ENCODE peak calls at places on chromosomes 3 and 15, in six cellular contexts. A, H, O, E, P and I are unnamed samples.

GRCh38 chr3:157027861-157028745 is 131.8 kb downstream of the CCNL1 start:
- DNase-seq in A (peak), H (no peak), O (no peak), E (no peak), P (no peak), I (no peak)

GRCh38 chr3:46184469-46184868 is 23.6 kb downstream of the CCR1 start:
- DNase-seq in A (no peak), H (no peak), O (no peak), E (no peak), P (no peak), I (no peak)

GRCh38 chr3:131221731-131222130 is 159.8 kb upstream of the NUDT16 start:
- DNase-seq in A (no peak), H (no peak), O (no peak), E (no peak), P (no peak), I (no peak)

GRCh38 chr15:67590191-67590590 is 47.7 kb downstream of the MAP2K5 start:
- DNase-seq in A (no peak), H (no peak), O (no peak), E (no peak), P (no peak), I (no peak)

GRCh38 chr3:39438880-39439279 is 28.6 kb upstream of the MOBP start:
- DNase-seq in A (no peak), H (no peak), O (no peak), E (no peak), P (no peak), I (no peak)

GRCh38 chr15:38899300-38899699 is 334.7 kb upstream of the RASGRP1 start:
- DNase-seq in A (peak), H (no peak), O (no peak), E (no peak), P (no peak), I (no peak)

GRCh38 chr15:93173369-93173768 is 84.4 kb upstream of the RGMA start:
- DNase-seq in A (no peak), H (no peak), O (no peak), E (no peak), P (no peak), I (no peak)

GRCh38 chr3:34676431-34676830 is 878.0 kb downstream of the PDCD6IP start:
- DNase-seq in A (no peak), H (no peak), O (no peak), E (no peak), P (no peak), I (no peak)

GRCh38 chr3:146166450-146167222 is 5.7 kb upstream of the PLOD2 start:
- DNase-seq in A (peak), H (peak), O (no peak), E (no peak), P (no peak), I (no peak)

GRCh38 chr3:61594144-61594977 is 33.0 kb downstream of the PTPRG start:
- DNase-seq in A (no peak), H (no peak), O (no peak), E (no peak), P (no peak), I (no peak)

GRCh38 chr15:59322056-59322755 is 50.5 kb downstream of the MYO1E start:
- DNase-seq in A (no peak), H (no peak), O (no peak), E (no peak), P (no peak), I (no peak)

GRCh38 chr3:141019244-141019643 is 31.9 kb upstream of the SPSB4 start:
- DNase-seq in A (no peak), H (no peak), O (no peak), E (no peak), P (no peak), I (no peak)

GRCh38 chr15:29671308-29671981 is 150.8 kb downstream of the TJP1 start:
- DNase-seq in A (peak), H (peak), O (no peak), E (no peak), P (no peak), I (no peak)

GRCh38 chr15:81040757-81041156 is 40.0 kb downstream of the TLNRD1 start:
- DNase-seq in A (no peak), H (no peak), O (no peak), E (no peak), P (no peak), I (no peak)

GRCh38 chr15:78049691-78050440 is 27.6 kb downstream of the TBC1D2B start:
- DNase-seq in A (peak), H (no peak), O (no peak), E (peak), P (peak), I (no peak)

GRCh38 chr3:42387802-42388651 is 22.4 kb downstream of the LYZL4 start:
- DNase-seq in A (peak), H (no peak), O (peak), E (no peak), P (no peak), I (no peak)

GRCh38 chr3:32508731-32509130 is 6.1 kb upstream of the CMTM6 start:
- DNase-seq in A (no peak), H (no peak), O (no peak), E (no peak), P (no peak), I (no peak)

GRCh38 chr15:74396445-74397238 is 29.2 kb upstream of the CYP11A1 start:
- DNase-seq in A (no peak), H (no peak), O (no peak), E (no peak), P (peak), I (peak)

GRCh38 chr3:148962513-148962912 is 28.8 kb upstream of the GYG1 start:
- DNase-seq in A (peak), H (no peak), O (no peak), E (no peak), P (no peak), I (no peak)